ENCODE peak calls at places on chromosomes 4 and X, in six cellular contexts. B is NCI-H187; Z is fibroblast of villous mesenchyme; Y is non-pigmented ciliary epithelial cell; K is stimulated activated CD4-positive, alpha-beta T cell treated with anti-CD3 and anti-CD28 coated beads, Interleukin-15, amount 100 ng/mL, for 1 hour; E is activated CD4-positive, CD25-positive, alpha-beta regulatory T cell treated with anti-CD3 and anti-CD28 coated beads, Interleukin-2, amount 50 U/mL, for 72 hours. C is an unnamed sample.

GRCh38 chrX:152632445-152633097 is 5.1 kb upstream of the GABRQ start:
- DNase-seq in B (peak; percentile 28), Z (peak; percentile 34), Y (no peak), K (no peak), E (peak; percentile 57), C (peak; percentile 76)

GRCh38 chr4:86032476-86033022 is 327.3 kb downstream of the MAPK10 start:
- DNase-seq in B (no peak), Z (peak; percentile 89), Y (peak; percentile 77), K (no peak), E (no peak), C (peak; percentile 95)

GRCh38 chrX:131577433-131577832 is 33.6 kb downstream of the OR13H1 start:
- DNase-seq in B (no peak), Z (peak; percentile 3), Y (no peak), K (no peak), E (no peak), C (no peak)

GRCh38 chrX:155888139-155888538 is 7.0 kb downstream of the VAMP7 start:
- DNase-seq in B (no peak), Z (peak; percentile 73), Y (peak; percentile 49), K (no peak), E (no peak), C (peak; percentile 64)

GRCh38 chrX:31199051-31199769 is 127.4 kb upstream of the FTHL17 start:
- DNase-seq in B (no peak), Z (peak; percentile 91), Y (no peak), K (no peak), E (no peak), C (no peak)

GRCh38 chr4:38177792-38178665 is 217.8 kb downstream of the PTTG2 start:
- DNase-seq in B (peak; percentile 43), Z (peak; percentile 92), Y (no peak), K (peak; percentile 8), E (no peak), C (no peak)

GRCh38 chrX:76827672-76828071 is 400.2 kb downstream of the MAGEE1 start:
- DNase-seq in B (no peak), Z (no peak), Y (no peak), K (no peak), E (no peak), C (no peak)

GRCh38 chrX:70292788-70293187 is 2.9 kb downstream of the KIF4A start:
- DNase-seq in B (no peak), Z (peak; percentile 31), Y (no peak), K (no peak), E (no peak), C (peak; percentile 16)

GRCh38 chrX:16528620-16529019 is 121.3 kb upstream of the S100G start:
- DNase-seq in B (no peak), Z (no peak), Y (no peak), K (no peak), E (no peak), C (no peak)

GRCh38 chr4:14249226-14249625 is 621.7 kb upstream of the BOD1L1 start:
- DNase-seq in B (no peak), Z (no peak), Y (no peak), K (no peak), E (no peak), C (no peak)

GRCh38 chr4:52374847-52375246 is 284.3 kb downstream of the USP46 start:
- DNase-seq in B (no peak), Z (no peak), Y (no peak), K (no peak), E (no peak), C (no peak)

GRCh38 chr4:61445374-61446063 is 245.4 kb downstream of the ADGRL3 start:
- DNase-seq in B (peak; percentile 60), Z (no peak), Y (no peak), K (no peak), E (no peak), C (no peak)

GRCh38 chr4:54661686-54662085 is 3.9 kb downstream of the KIT start:
- DNase-seq in B (no peak), Z (peak; percentile 82), Y (peak; percentile 66), K (no peak), E (no peak), C (peak; percentile 94)

GRCh38 chr4:26217961-26218676 is 102.7 kb upstream of the RBPJ start:
- DNase-seq in B (no peak), Z (peak; percentile 57), Y (no peak), K (no peak), E (no peak), C (peak; percentile 49)

GRCh38 chr4:6177587-6178197 is 22.7 kb downstream of the JAKMIP1 start:
- DNase-seq in B (no peak), Z (no peak), Y (no peak), K (no peak), E (peak; percentile 49), C (no peak)

GRCh38 chr4:1365271-1366178 is 18.5 kb downstream of the UVSSA start:
- DNase-seq in B (peak; percentile 82), Z (no peak), Y (no peak), K (no peak), E (no peak), C (no peak)

GRCh38 chr4:146520894-146521542 is 722 bp downstream of the SLC10A7 start:
- DNase-seq in B (no peak), Z (peak; percentile 80), Y (no peak), K (no peak), E (no peak), C (peak; percentile 70)

GRCh38 chrX:134544614-134545255 is 84.8 kb downstream of the HPRT1 start:
- DNase-seq in B (no peak), Z (no peak), Y (no peak), K (no peak), E (no peak), C (no peak)

GRCh38 chr4:174757736-174758135 is 71.3 kb downstream of the GLRA3 start:
- DNase-seq in B (no peak), Z (no peak), Y (no peak), K (no peak), E (no peak), C (no peak)

GRCh38 chr4:22877653-22878052 is 184.9 kb downstream of the GBA3 start:
- DNase-seq in B (no peak), Z (no peak), Y (no peak), K (no peak), E (no peak), C (no peak)

GRCh38 chrX:144849141-144849540 is 398.2 kb upstream of the SPANXN1 start:
- DNase-seq in B (no peak), Z (no peak), Y (no peak), K (no peak), E (no peak), C (no peak)

GRCh38 chr4:101229116-101229515 is 118.2 kb downstream of the PPP3CA start:
- DNase-seq in B (no peak), Z (peak; percentile 54), Y (peak; percentile 44), K (no peak), E (no peak), C (peak; percentile 57)

GRCh38 chr4:17690898-17691297 is 76.5 kb downstream of the MED28 start:
- DNase-seq in B (no peak), Z (no peak), Y (no peak), K (no peak), E (no peak), C (no peak)

C was measured in adipocyte.